ENCODE peak calls at places on chromosomes 6 and 20, in seven cellular contexts. One of them, this sample, is unnamed. For H3K4me1, the result is how much of the 10 kb centered on the place peaks cover.

GRCh38 chr6:551405-551804 is 105.5 kb downstream of the HUS1B start:
- DNase-seq in MM.1S: no peak
- DNase-seq in PC-3: peak
- DNase-seq in mesendoderm: peak
- DNase-seq in fibroblast of lung: peak
- DNase-seq in GM23338: peak
- DNase-seq in A549: no peak
- DNase-seq in this sample: peak

GRCh38 chr6:33627876-33628275 is 6.8 kb downstream of the ITPR3 start:
- DNase-seq in MM.1S: no peak
- DNase-seq in PC-3: no peak
- DNase-seq in mesendoderm: no peak
- DNase-seq in fibroblast of lung: no peak
- DNase-seq in GM23338: no peak
- DNase-seq in A549: no peak
- DNase-seq in this sample: no peak

GRCh38 chr6:1596088-1596852 is 13.4 kb upstream of the FOXC1 start:
- DNase-seq in MM.1S: peak
- DNase-seq in PC-3: peak
- DNase-seq in mesendoderm: peak
- DNase-seq in fibroblast of lung: peak
- DNase-seq in GM23338: peak
- DNase-seq in A549: no peak
- DNase-seq in this sample: peak

GRCh38 chr20:36435799-36436541 is 105.3 kb upstream of the MYL9 start:
- DNase-seq in MM.1S: no peak
- DNase-seq in PC-3: peak
- DNase-seq in mesendoderm: peak
- DNase-seq in fibroblast of lung: peak
- DNase-seq in GM23338: peak
- DNase-seq in A549: peak
- DNase-seq in this sample: peak

GRCh38 chr6:17418281-17419188 is 25.1 kb downstream of the CAP2 start:
- DNase-seq in MM.1S: no peak
- DNase-seq in PC-3: peak
- DNase-seq in mesendoderm: peak
- DNase-seq in fibroblast of lung: no peak
- DNase-seq in GM23338: no peak
- DNase-seq in A549: no peak
- DNase-seq in this sample: no peak

GRCh38 chr6:1603708-1604346 is 5.9 kb upstream of the FOXC1 start:
- DNase-seq in MM.1S: no peak
- DNase-seq in PC-3: peak
- DNase-seq in mesendoderm: no peak
- DNase-seq in fibroblast of lung: no peak
- DNase-seq in GM23338: peak
- DNase-seq in A549: no peak
- DNase-seq in this sample: no peak

GRCh38 chr20:10524643-10525042 is 89.5 kb downstream of the SLX4IP start:
- DNase-seq in MM.1S: no peak
- DNase-seq in PC-3: peak
- DNase-seq in mesendoderm: peak
- DNase-seq in fibroblast of lung: no peak
- DNase-seq in GM23338: no peak
- DNase-seq in A549: peak
- DNase-seq in this sample: no peak

GRCh38 chr6:150751296-150751695 is 114.2 kb upstream of the MTHFD1L start:
- DNase-seq in MM.1S: no peak
- DNase-seq in PC-3: no peak
- DNase-seq in mesendoderm: no peak
- DNase-seq in fibroblast of lung: no peak
- DNase-seq in GM23338: no peak
- DNase-seq in A549: no peak
- DNase-seq in this sample: no peak

GRCh38 chr6:166736606-166737005 is 109.6 kb upstream of the RPS6KA2 start:
- DNase-seq in MM.1S: no peak
- DNase-seq in PC-3: peak
- DNase-seq in mesendoderm: peak
- DNase-seq in fibroblast of lung: peak
- DNase-seq in GM23338: no peak
- DNase-seq in A549: peak
- DNase-seq in this sample: peak

GRCh38 chr6:119273287-119273686 is 76.3 kb downstream of the MAN1A1 start:
- DNase-seq in MM.1S: no peak
- DNase-seq in PC-3: no peak
- DNase-seq in mesendoderm: no peak
- DNase-seq in fibroblast of lung: no peak
- DNase-seq in GM23338: no peak
- DNase-seq in A549: no peak
- DNase-seq in this sample: no peak

GRCh38 chr20:21511485-21511849 is 2.4 kb downstream of the NKX2-2 start:
- DNase-seq in MM.1S: no peak
- DNase-seq in PC-3: no peak
- DNase-seq in mesendoderm: no peak
- DNase-seq in fibroblast of lung: no peak
- DNase-seq in GM23338: peak
- DNase-seq in A549: no peak
- DNase-seq in this sample: no peak

GRCh38 chr6:132663661-132664060 is 4.7 kb upstream of the TAAR1 start:
- DNase-seq in MM.1S: no peak
- DNase-seq in PC-3: no peak
- DNase-seq in mesendoderm: no peak
- DNase-seq in fibroblast of lung: no peak
- DNase-seq in GM23338: no peak
- DNase-seq in A549: no peak
- DNase-seq in this sample: no peak

DNA sequence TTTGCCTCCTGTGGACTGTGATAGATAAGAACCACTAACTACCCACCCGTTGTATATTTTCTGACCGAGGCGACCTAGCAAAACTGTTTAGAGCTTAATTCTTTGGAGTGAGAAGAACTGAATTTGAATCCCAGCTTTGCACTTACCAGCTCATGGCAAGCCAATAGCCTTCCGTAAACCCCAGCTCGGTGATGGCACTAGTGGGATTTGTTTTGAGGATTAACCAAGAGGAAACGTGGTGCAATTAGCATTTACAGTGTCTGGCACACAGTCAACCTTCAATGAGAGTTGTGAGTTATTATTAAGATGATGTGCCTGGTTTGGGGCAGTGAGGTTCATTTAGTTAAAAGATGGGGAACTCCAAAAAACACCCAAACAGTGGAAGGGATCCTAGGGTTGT is 12.3 kb upstream of the DSP start:
- DNase-seq in MM.1S: no peak
- DNase-seq in PC-3: no peak
- DNase-seq in mesendoderm: no peak
- DNase-seq in fibroblast of lung: no peak
- DNase-seq in GM23338: no peak
- DNase-seq in A549: no peak
- DNase-seq in this sample: no peak
- H3K4me2 ChIP-seq in MM.1S: no peak
- H3K4me2 ChIP-seq in PC-3: no peak
- H3K4me2 ChIP-seq in mesendoderm: no peak
- H3K4me2 ChIP-seq in fibroblast of lung: no peak
- H3K4me2 ChIP-seq in GM23338: no peak
- H3K4me2 ChIP-seq in A549: no peak
- H3K4me2 ChIP-seq in this sample: no peak

GRCh38 chr20:48338717-48339116 is 489.1 kb downstream of the PREX1 start:
- DNase-seq in MM.1S: no peak
- DNase-seq in PC-3: no peak
- DNase-seq in mesendoderm: no peak
- DNase-seq in fibroblast of lung: peak
- DNase-seq in GM23338: no peak
- DNase-seq in A549: no peak
- DNase-seq in this sample: no peak
- H3K4me1 ChIP-seq in MM.1S: under half
- H3K4me1 ChIP-seq in PC-3: under half
- H3K4me1 ChIP-seq in mesendoderm: under half
- H3K4me1 ChIP-seq in fibroblast of lung: under half
- H3K4me1 ChIP-seq in GM23338: under half
- H3K4me1 ChIP-seq in A549: under half
- H3K4me1 ChIP-seq in this sample: under half

DNA sequence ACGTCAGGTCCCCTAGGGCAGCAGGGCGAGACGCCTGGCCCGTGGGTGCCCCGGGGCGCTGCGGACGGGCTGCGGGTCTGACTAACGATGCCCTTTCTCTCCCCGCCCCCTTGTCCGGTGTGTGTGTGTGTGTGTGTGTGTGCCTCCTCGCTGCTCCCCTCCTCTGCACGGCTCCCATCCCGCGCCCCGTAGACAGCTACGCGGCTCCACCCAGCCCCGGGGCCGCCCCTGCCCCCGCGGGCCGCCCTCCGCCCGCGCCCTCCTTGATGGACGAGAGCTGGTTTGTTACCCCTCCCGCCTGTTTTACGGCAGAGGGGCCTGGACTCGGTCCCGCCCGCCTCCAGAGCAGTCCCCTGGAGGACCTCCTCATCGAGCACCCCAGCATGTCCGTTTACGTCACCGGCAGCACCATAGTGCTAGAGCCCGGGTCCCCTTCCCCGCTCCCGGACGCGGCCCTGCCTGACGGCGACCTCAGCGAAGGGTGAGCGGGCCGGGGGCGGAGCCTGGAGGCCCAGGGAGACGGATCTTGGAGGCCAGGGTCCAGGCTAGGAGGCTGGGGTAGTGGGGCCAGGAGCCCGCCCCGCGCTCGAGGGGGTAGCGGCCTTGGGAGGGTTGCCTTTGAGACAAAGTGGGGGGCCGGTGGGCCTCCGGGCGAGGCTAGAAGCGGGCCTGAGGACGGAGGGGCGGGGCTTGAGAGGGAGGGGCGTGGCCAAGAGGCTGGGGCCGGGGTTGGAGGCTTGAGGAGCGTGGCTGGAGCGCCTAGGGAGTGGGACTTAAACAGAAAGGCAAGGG is 5.1 kb downstream of the TP53INP2 start:
- DNase-seq in MM.1S: peak
- DNase-seq in PC-3: peak
- DNase-seq in mesendoderm: peak
- DNase-seq in fibroblast of lung: peak
- DNase-seq in GM23338: peak
- DNase-seq in A549: peak
- DNase-seq in this sample: peak
- H3K4me2 ChIP-seq in MM.1S: peak
- H3K4me2 ChIP-seq in PC-3: peak
- H3K4me2 ChIP-seq in mesendoderm: peak
- H3K4me2 ChIP-seq in fibroblast of lung: peak
- H3K4me2 ChIP-seq in GM23338: peak
- H3K4me2 ChIP-seq in A549: peak
- H3K4me2 ChIP-seq in this sample: peak

GRCh38 chr6:24950210-24950941 is 14.6 kb upstream of the RIPOR2 start:
- DNase-seq in MM.1S: no peak
- DNase-seq in PC-3: no peak
- DNase-seq in mesendoderm: no peak
- DNase-seq in fibroblast of lung: peak
- DNase-seq in GM23338: no peak
- DNase-seq in A549: no peak
- DNase-seq in this sample: no peak
- H3K4me1 ChIP-seq in MM.1S: under half
- H3K4me1 ChIP-seq in PC-3: under half
- H3K4me1 ChIP-seq in mesendoderm: under half
- H3K4me1 ChIP-seq in fibroblast of lung: under half
- H3K4me1 ChIP-seq in GM23338: under half
- H3K4me1 ChIP-seq in A549: under half
- H3K4me1 ChIP-seq in this sample: under half

GRCh38 chr6:3530515-3530914 is 73.7 kb upstream of the SLC22A23 start:
- DNase-seq in MM.1S: no peak
- DNase-seq in PC-3: no peak
- DNase-seq in mesendoderm: no peak
- DNase-seq in fibroblast of lung: no peak
- DNase-seq in GM23338: no peak
- DNase-seq in A549: no peak
- DNase-seq in this sample: no peak
- H3K4me2 ChIP-seq in MM.1S: no peak
- H3K4me2 ChIP-seq in PC-3: no peak
- H3K4me2 ChIP-seq in mesendoderm: no peak
- H3K4me2 ChIP-seq in fibroblast of lung: no peak
- H3K4me2 ChIP-seq in GM23338: no peak
- H3K4me2 ChIP-seq in A549: no peak
- H3K4me2 ChIP-seq in this sample: no peak

DNA sequence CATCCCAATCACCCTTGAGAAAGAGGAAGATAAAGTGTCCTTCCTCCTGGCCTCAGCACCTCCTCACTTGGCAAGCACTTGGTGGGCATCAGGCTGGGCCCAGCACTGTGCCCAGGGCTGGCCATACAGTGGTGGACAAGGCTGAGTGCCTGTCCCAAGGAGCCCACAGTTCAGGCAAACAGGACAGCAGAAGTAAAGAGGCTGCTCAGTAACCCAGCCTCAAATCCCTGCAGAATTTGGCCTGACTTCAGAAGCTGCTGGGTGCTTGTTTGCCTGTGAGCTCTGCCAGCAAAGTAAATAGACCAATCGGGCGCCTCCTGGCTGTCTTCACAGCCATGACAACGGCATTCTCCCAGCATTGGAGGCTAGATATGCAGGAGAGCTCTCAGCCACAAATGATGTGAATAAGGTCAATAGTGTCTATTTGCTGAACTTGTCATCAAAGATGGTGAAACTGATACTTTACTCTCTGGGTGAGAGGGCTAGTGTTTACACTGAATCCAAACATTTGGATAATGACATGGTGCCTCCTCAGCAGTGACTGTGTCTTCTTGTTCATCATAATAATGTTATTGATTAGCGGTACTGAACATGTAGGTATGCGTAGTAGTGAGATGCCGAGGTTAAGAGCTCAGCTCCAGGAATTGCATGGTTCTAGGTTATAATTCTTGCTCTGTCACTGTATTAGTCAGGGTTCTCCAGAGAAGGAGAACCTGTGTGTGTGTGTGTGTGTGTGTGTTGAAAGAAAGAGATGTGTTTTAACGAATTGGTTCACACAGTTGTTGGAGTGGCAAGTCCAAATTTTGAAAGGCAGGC is 36.9 kb upstream of the FANCE start:
- DNase-seq in MM.1S: no peak
- DNase-seq in PC-3: peak
- DNase-seq in mesendoderm: peak
- DNase-seq in fibroblast of lung: peak
- DNase-seq in GM23338: peak
- DNase-seq in A549: peak
- DNase-seq in this sample: peak
- H3K4me1 ChIP-seq in MM.1S: under half
- H3K4me1 ChIP-seq in PC-3: under half
- H3K4me1 ChIP-seq in mesendoderm: under half
- H3K4me1 ChIP-seq in fibroblast of lung: under half
- H3K4me1 ChIP-seq in GM23338: under half
- H3K4me1 ChIP-seq in A549: under half
- H3K4me1 ChIP-seq in this sample: under half

GRCh38 chr6:27599859-27600532 is 127.1 kb upstream of the ZNF184 start:
- DNase-seq in MM.1S: no peak
- DNase-seq in PC-3: no peak
- DNase-seq in mesendoderm: no peak
- DNase-seq in fibroblast of lung: no peak
- DNase-seq in GM23338: no peak
- DNase-seq in A549: no peak
- DNase-seq in this sample: no peak

GRCh38 chr6:27604986-27605385 is 132.1 kb upstream of the ZNF184 start:
- DNase-seq in MM.1S: no peak
- DNase-seq in PC-3: no peak
- DNase-seq in mesendoderm: peak
- DNase-seq in fibroblast of lung: no peak
- DNase-seq in GM23338: peak
- DNase-seq in A549: no peak
- DNase-seq in this sample: peak

GRCh38 chr6:27605401-27606342 is 132.8 kb upstream of the ZNF184 start:
- DNase-seq in MM.1S: no peak
- DNase-seq in PC-3: peak
- DNase-seq in mesendoderm: peak
- DNase-seq in fibroblast of lung: peak
- DNase-seq in GM23338: peak
- DNase-seq in A549: no peak
- DNase-seq in this sample: peak

GRCh38 chr6:27601668-27602254 is 128.9 kb upstream of the ZNF184 start:
- DNase-seq in MM.1S: no peak
- DNase-seq in PC-3: no peak
- DNase-seq in mesendoderm: peak
- DNase-seq in fibroblast of lung: no peak
- DNase-seq in GM23338: peak
- DNase-seq in A549: no peak
- DNase-seq in this sample: peak
- H3K4me2 ChIP-seq in MM.1S: no peak
- H3K4me2 ChIP-seq in PC-3: peak
- H3K4me2 ChIP-seq in mesendoderm: peak
- H3K4me2 ChIP-seq in fibroblast of lung: no peak
- H3K4me2 ChIP-seq in GM23338: peak
- H3K4me2 ChIP-seq in A549: peak
- H3K4me2 ChIP-seq in this sample: peak